ENCODE peak calls at places on chromosomes 7 and 10, in five cellular contexts. G is hippocampal formation, V is body of pancreas, M is AG20443, I is T-helper 9 cell. P is an unnamed sample.

GRCh38 chr10:1379601-1380000 is 323.4 kb downstream of the WDR37 start:
- DNase-seq in G (no peak), V (no peak), M (no peak), I (no peak), P (no peak)

GRCh38 chr10:37240223-37240622 is 114.8 kb downstream of the ANKRD30A start:
- DNase-seq in G (no peak), V (no peak), M (no peak), I (no peak), P (no peak)

GRCh38 chr10:116324227-116324950 is at the start of gene CCDC172:
- DNase-seq in G (no peak), V (no peak), M (no peak), I (no peak), P (no peak)

GRCh38 chr7:36284470-36284869 is 105.2 kb upstream of the ANLN start:
- DNase-seq in G (no peak), V (no peak), M (no peak), I (no peak), P (no peak)

GRCh38 chr10:129532838-129533237 is 65.8 kb downstream of the MGMT start:
- DNase-seq in G (no peak), V (no peak), M (no peak), I (no peak), P (no peak)

GRCh38 chr7:31432166-31432565 is 81.7 kb upstream of the ITPRID1 start:
- DNase-seq in G (no peak), V (no peak), M (no peak), I (no peak), P (no peak)

GRCh38 chr7:6419310-6419773 is 28.4 kb downstream of the DAGLB start:
- DNase-seq in G (no peak), V (no peak), M (no peak), I (no peak), P (no peak)

GRCh38 chr10:116287906-116288501 is 15.0 kb upstream of the GFRA1 start:
- DNase-seq in G (peak; percentile 74), V (peak; percentile 50), M (peak; percentile 51), I (no peak), P (no peak)

GRCh38 chr7:28088032-28088431 is 92.6 kb downstream of the JAZF1 start:
- DNase-seq in G (no peak), V (no peak), M (peak; percentile 46), I (no peak), P (no peak)